ENCODE peak calls at places on chromosome 1, in eight cellular contexts. N is AG04450, Y is GM12865, C is dorsolateral prefrontal cortex, Z is HCT116, H is GM23338, D is PC-9, V is OCI-LY7. U is an unnamed sample.

GRCh38 chr1:50424045-50424939 is 1.0 kb upstream of the DMRTA2 start:
- DNase-seq in N (no peak), Y (peak; percentile 46), C (no peak), Z (no peak), H (peak; percentile 52), D (no peak), V (no peak), U (peak; percentile 48)

GRCh38 chr1:85502625-85503083 is 37.7 kb upstream of the DDAH1 start:
- DNase-seq in N (peak; percentile 59), Y (peak; percentile 45), C (no peak), Z (peak; percentile 59), H (peak; percentile 90), D (peak; percentile 67), V (peak; percentile 1), U (peak; percentile 66)

GRCh38 chr1:6743189-6744101 is 41.8 kb upstream of the CAMTA1 start:
- DNase-seq in N (peak; percentile 36), Y (peak; percentile 61), C (no peak), Z (no peak), H (peak; percentile 48), D (peak; percentile 55), V (no peak), U (no peak)

GRCh38 chr1:212285685-212286436 is 651 bp downstream of the PPP2R5A start:
- DNase-seq in N (no peak), Y (peak; percentile 82), C (peak; percentile 41), Z (peak; percentile 21), H (peak; percentile 67), D (peak; percentile 49), V (peak; percentile 84), U (peak; percentile 66)

GRCh38 chr1:23424171-23424959 is at the start of gene TCEA3:
- DNase-seq in N (no peak), Y (no peak), C (no peak), Z (no peak), H (peak; percentile 52), D (no peak), V (no peak), U (no peak)

GRCh38 chr1:112904071-112904830 is 51.7 kb downstream of the SLC16A1 start:
- DNase-seq in N (peak; percentile 58), Y (peak; percentile 14), C (no peak), Z (peak; percentile 36), H (no peak), D (peak; percentile 99), V (no peak), U (no peak)

GRCh38 chr1:185862235-185862634 is 128.0 kb downstream of the HMCN1 start:
- DNase-seq in N (no peak), Y (no peak), C (no peak), Z (no peak), H (no peak), D (no peak), V (no peak), U (no peak)

GRCh38 chr1:9253706-9254105 is 19.1 kb downstream of the H6PD start:
- DNase-seq in N (no peak), Y (no peak), C (no peak), Z (no peak), H (no peak), D (no peak), V (no peak), U (no peak)

GRCh38 chr1:64183985-64184440 is 19.4 kb upstream of the UBE2U start:
- DNase-seq in N (no peak), Y (no peak), C (no peak), Z (no peak), H (no peak), D (peak; percentile 52), V (no peak), U (no peak)

GRCh38 chr1:36232212-36233031 is 8.2 kb downstream of the THRAP3 start:
- DNase-seq in N (no peak), Y (no peak), C (no peak), Z (no peak), H (no peak), D (no peak), V (no peak), U (no peak)

GRCh38 chr1:39270368-39270767 is 65.9 kb downstream of the MACF1 start:
- DNase-seq in N (no peak), Y (no peak), C (no peak), Z (no peak), H (no peak), D (no peak), V (no peak), U (no peak)
- H3K4me3 ChIP-seq in N (peak overlapping the region; percentile 51), Y (peak overlapping the region; percentile 61), C (peak overlapping the region; percentile 60), Z (no peak overlapping the region), H (no peak overlapping the region), D (no peak overlapping the region), V (peak overlapping the region; percentile 40), U (no peak overlapping the region)

GRCh38 chr1:157695417-157695816 is 5.2 kb downstream of the FCRL3 start:
- DNase-seq in N (no peak), Y (no peak), C (no peak), Z (no peak), H (no peak), D (no peak), V (no peak), U (no peak)
- H3K4me3 ChIP-seq in N (no peak overlapping the region), Y (no peak overlapping the region), C (no peak overlapping the region), Z (no peak overlapping the region), H (no peak overlapping the region), D (no peak overlapping the region), V (no peak overlapping the region), U (no peak overlapping the region)

GRCh38 chr1:15180189-15180588 is 26.6 kb downstream of the TMEM51 start:
- DNase-seq in N (no peak), Y (no peak), C (peak; percentile 68), Z (no peak), H (no peak), D (no peak), V (no peak), U (no peak)

GRCh38 chr1:15176898-15177665 is 23.5 kb downstream of the TMEM51 start:
- DNase-seq in N (no peak), Y (no peak), C (no peak), Z (no peak), H (no peak), D (no peak), V (no peak), U (no peak)

GRCh38 chr1:15179485-15179883 is 25.9 kb downstream of the TMEM51 start:
- DNase-seq in N (no peak), Y (no peak), C (no peak), Z (no peak), H (no peak), D (no peak), V (no peak), U (no peak)

GRCh38 chr1:15177710-15178166 is 24.2 kb downstream of the TMEM51 start:
- DNase-seq in N (no peak), Y (no peak), C (no peak), Z (no peak), H (no peak), D (no peak), V (no peak), U (no peak)

DNA sequence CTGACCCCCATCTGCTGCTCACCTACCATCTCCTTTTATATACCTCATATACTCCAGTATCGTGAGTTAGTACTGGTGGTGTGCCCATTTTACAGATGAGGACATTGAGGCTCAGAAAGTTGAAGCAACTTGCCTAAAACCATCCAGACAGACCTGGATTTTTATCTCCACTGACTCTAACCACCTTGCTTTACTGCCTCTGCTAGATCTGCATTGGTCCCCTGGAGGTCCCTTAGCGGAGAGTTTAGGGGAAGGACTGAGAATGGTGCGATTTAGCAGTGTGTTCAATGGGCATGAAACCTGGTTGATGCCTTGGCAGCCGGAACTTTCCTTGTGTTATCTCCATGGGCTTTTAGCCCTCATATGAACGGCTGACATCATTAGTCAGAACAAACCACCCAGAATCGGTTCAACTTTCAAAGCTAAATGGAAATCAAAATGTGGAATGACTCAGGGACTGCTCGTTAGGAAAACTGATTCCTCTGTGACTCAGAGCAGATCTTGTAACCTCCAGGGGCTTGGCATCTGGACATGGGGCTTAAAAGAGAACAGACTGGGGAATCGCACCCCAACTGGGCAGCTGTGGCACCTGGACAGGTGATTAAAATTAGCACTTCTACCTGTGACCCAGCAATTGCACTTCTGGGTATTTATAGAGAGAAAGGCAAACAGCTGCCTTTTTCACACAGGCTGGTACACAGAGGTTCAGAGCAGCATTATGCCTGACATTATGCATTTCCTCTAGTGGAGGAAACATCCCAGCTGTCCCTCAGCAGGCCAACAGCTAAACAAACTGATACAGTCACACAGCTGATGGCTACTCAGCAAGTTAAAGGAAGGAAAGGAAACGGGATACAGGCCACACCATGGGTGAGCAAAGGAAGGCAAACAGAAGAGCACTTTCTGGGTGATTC is 25.3 kb downstream of the TMEM51 start:
- DNase-seq in N (peak; percentile 86), Y (no peak), C (no peak), Z (peak; percentile 93), H (no peak), D (peak; percentile 89), V (no peak), U (no peak)
- H3K4me3 ChIP-seq in N (no peak overlapping the region), Y (no peak overlapping the region), C (no peak overlapping the region), Z (no peak overlapping the region), H (no peak overlapping the region), D (no peak overlapping the region), V (no peak overlapping the region), U (no peak overlapping the region)

GRCh38 chr1:155125946-155126493 is 1.7 kb upstream of the EFNA1 start:
- DNase-seq in N (no peak), Y (no peak), C (peak; percentile 77), Z (no peak), H (peak; percentile 62), D (no peak), V (no peak), U (no peak)

GRCh38 chr1:155123801-155124200 is 3.9 kb upstream of the EFNA1 start:
- DNase-seq in N (no peak), Y (no peak), C (no peak), Z (no peak), H (no peak), D (peak; percentile 63), V (no peak), U (peak; percentile 27)

GRCh38 chr1:155126494-155127104 is 1.1 kb upstream of the EFNA1 start:
- DNase-seq in N (no peak), Y (peak; percentile 46), C (peak; percentile 50), Z (no peak), H (peak; percentile 83), D (peak; percentile 61), V (no peak), U (no peak)

GRCh38 chr1:155125511-155125945 is 2.1 kb upstream of the EFNA1 start:
- DNase-seq in N (no peak), Y (no peak), C (no peak), Z (no peak), H (peak; percentile 58), D (no peak), V (no peak), U (no peak)

GRCh38 chr1:155124503-155125463 is 2.9 kb upstream of the EFNA1 start:
- DNase-seq in N (no peak), Y (no peak), C (no peak), Z (no peak), H (peak; percentile 78), D (peak; percentile 85), V (no peak), U (no peak)
- H3K4me3 ChIP-seq in N (no peak overlapping the region), Y (no peak overlapping the region), C (no peak overlapping the region), Z (no peak overlapping the region), H (peak overlapping the region; percentile 72), D (no peak overlapping the region), V (no peak overlapping the region), U (no peak overlapping the region)

U was measured in HAP-1.